ENCODE peak calls at places on chromosomes 4 and X, in six cellular contexts. M, U, A, X, O and L are unnamed samples.

GRCh38 chr4:183840311-183840710 is 64.8 kb upstream of the STOX2 start:
- DNase-seq in M (peak), U (peak), A (peak), X (peak), O (peak), L (peak)

GRCh38 chr4:110487873-110488272 is 11.9 kb downstream of the ENPEP start:
- DNase-seq in M (no peak), U (no peak), A (no peak), X (peak), O (no peak), L (no peak)

GRCh38 chr4:5700459-5700858 is 7.9 kb downstream of the EVC2 start:
- DNase-seq in M (no peak), U (no peak), A (no peak), X (no peak), O (no peak), L (no peak)

GRCh38 chrX:82362550-82362949 is 1145.5 kb upstream of the POU3F4 start:
- DNase-seq in M (no peak), U (no peak), A (no peak), X (no peak), O (no peak), L (no peak)

GRCh38 chr4:150230556-150230955 is 152.3 kb downstream of the DCLK2 start:
- DNase-seq in M (no peak), U (no peak), A (no peak), X (no peak), O (no peak), L (no peak)

GRCh38 chr4:24794111-24794860 is 1.1 kb upstream of the SOD3 start:
- DNase-seq in M (no peak), U (no peak), A (no peak), X (no peak), O (no peak), L (no peak)

GRCh38 chr4:46852839-46853238 is 56.2 kb downstream of the COX7B2 start:
- DNase-seq in M (no peak), U (no peak), A (no peak), X (no peak), O (no peak), L (no peak)

GRCh38 chrX:92270936-92271655 is 491.9 kb downstream of the PCDH11X start:
- DNase-seq in M (no peak), U (no peak), A (no peak), X (no peak), O (no peak), L (no peak)

GRCh38 chr4:183450108-183450507 is 5.7 kb downstream of the CDKN2AIP start:
- DNase-seq in M (no peak), U (no peak), A (no peak), X (no peak), O (no peak), L (no peak)

GRCh38 chr4:124526321-124526720 is 186.2 kb downstream of the ANKRD50 start:
- DNase-seq in M (no peak), U (no peak), A (no peak), X (no peak), O (no peak), L (no peak)

GRCh38 chr4:59247032-59247431 is 1953.1 kb upstream of the ADGRL3 start:
- DNase-seq in M (no peak), U (no peak), A (peak), X (peak), O (no peak), L (no peak)

GRCh38 chr4:10072420-10073017 is 44.1 kb downstream of the WDR1 start:
- DNase-seq in M (no peak), U (no peak), A (no peak), X (no peak), O (no peak), L (no peak)

GRCh38 chr4:139528377-139529005 is 27.5 kb downstream of the SETD7 start:
- DNase-seq in M (no peak), U (no peak), A (no peak), X (no peak), O (peak), L (no peak)

GRCh38 chr4:111959202-111959601 is 186.1 kb upstream of the FAM241A start:
- DNase-seq in M (peak), U (no peak), A (no peak), X (peak), O (no peak), L (no peak)

GRCh38 chr4:110198472-110199419 is at the start of gene ELOVL6:
- DNase-seq in M (peak), U (peak), A (peak), X (peak), O (peak), L (peak)

GRCh38 chr4:53591372-53591892 is at the start of gene LNX1:
- DNase-seq in M (no peak), U (peak), A (no peak), X (no peak), O (no peak), L (peak)

GRCh38 chr4:3334316-3334715 is 41.5 kb downstream of the RGS12 start:
- DNase-seq in M (no peak), U (no peak), A (no peak), X (no peak), O (no peak), L (no peak)

GRCh38 chr4:186587416-186588018 is 32.1 kb upstream of the MTNR1A start:
- DNase-seq in M (peak), U (peak), A (peak), X (peak), O (no peak), L (peak)

GRCh38 chr4:11105715-11106114 is 323.0 kb downstream of the HS3ST1 start:
- DNase-seq in M (no peak), U (no peak), A (no peak), X (no peak), O (no peak), L (no peak)

GRCh38 chrX:285076-285677 is 4.0 kb downstream of the PLCXD1 start:
- DNase-seq in M (no peak), U (no peak), A (no peak), X (no peak), O (no peak), L (no peak)

GRCh38 chr4:184408021-184408710 is 66.2 kb downstream of the IRF2 start:
- DNase-seq in M (no peak), U (no peak), A (no peak), X (no peak), O (no peak), L (no peak)

GRCh38 chr4:101400096-101400495 is 52.8 kb upstream of the PPP3CA start:
- DNase-seq in M (no peak), U (no peak), A (no peak), X (no peak), O (no peak), L (no peak)
- TF ChIP-seq RFX5 in M (no peak), U (no peak), A (no peak), X (no peak), O (no peak), L (no peak)

GRCh38 chr4:1055721-1056590 is 44.5 kb downstream of the FGFRL1 start:
- DNase-seq in M (no peak), U (peak), A (peak), X (no peak), O (no peak), L (no peak)

GRCh38 chr4:1051472-1051871 is 40.0 kb downstream of the FGFRL1 start:
- DNase-seq in M (no peak), U (no peak), A (no peak), X (no peak), O (no peak), L (no peak)

GRCh38 chr4:1050486-1051213 is 39.2 kb downstream of the FGFRL1 start:
- DNase-seq in M (no peak), U (no peak), A (peak), X (no peak), O (no peak), L (no peak)

GRCh38 chr4:1052231-1052671 is 40.8 kb downstream of the FGFRL1 start:
- DNase-seq in M (no peak), U (no peak), A (peak), X (no peak), O (no peak), L (no peak)

GRCh38 chr4:1053080-1053661 is 41.7 kb downstream of the FGFRL1 start:
- DNase-seq in M (no peak), U (no peak), A (peak), X (no peak), O (no peak), L (no peak)
- TF ChIP-seq EP300 in M (no peak), U (no peak), A (no peak), X (no peak), O (no peak), L (no peak)

GRCh38 chr4:81217794-81218193 is 2.8 kb upstream of the PRKG2 start:
- DNase-seq in M (no peak), U (no peak), A (no peak), X (no peak), O (no peak), L (no peak)

GRCh38 chr4:81215219-81215892 is at the start of gene PRKG2:
- DNase-seq in M (no peak), U (no peak), A (no peak), X (no peak), O (no peak), L (peak)

GRCh38 chr4:81214144-81214517 is 891 bp downstream of the PRKG2 start:
- DNase-seq in M (no peak), U (no peak), A (no peak), X (no peak), O (no peak), L (no peak)

GRCh38 chr4:81214518-81215218 is 354 bp downstream of the PRKG2 start:
- DNase-seq in M (peak), U (no peak), A (peak), X (no peak), O (no peak), L (no peak)

GRCh38 chr4:81215936-81216335 is 914 bp upstream of the PRKG2 start:
- DNase-seq in M (no peak), U (no peak), A (no peak), X (no peak), O (no peak), L (no peak)
- TF ChIP-seq CTCF in M (no peak), U (no peak), A (no peak), X (no peak), O (no peak), L (no peak)

GRCh38 chrX:20514358-20514757 is 247.6 kb upstream of the RPS6KA3 start:
- DNase-seq in M (peak), U (peak), A (no peak), X (peak), O (no peak), L (no peak)
- TF ChIP-seq RFX5 in M (no peak), U (no peak), A (no peak), X (no peak), O (no peak), L (no peak)

GRCh38 chr4:118282692-118283091 is 70.1 kb downstream of the PRSS12 start:
- DNase-seq in M (no peak), U (peak), A (no peak), X (peak), O (no peak), L (no peak)

GRCh38 chr4:118279920-118280432 is 72.8 kb downstream of the PRSS12 start:
- DNase-seq in M (no peak), U (peak), A (no peak), X (no peak), O (no peak), L (no peak)

GRCh38 chr4:118284169-118284568 is 68.6 kb downstream of the PRSS12 start:
- DNase-seq in M (no peak), U (peak), A (no peak), X (no peak), O (no peak), L (no peak)

GRCh38 chr4:118280501-118281218 is 72.1 kb downstream of the PRSS12 start:
- DNase-seq in M (peak), U (peak), A (peak), X (peak), O (peak), L (no peak)

DNA sequence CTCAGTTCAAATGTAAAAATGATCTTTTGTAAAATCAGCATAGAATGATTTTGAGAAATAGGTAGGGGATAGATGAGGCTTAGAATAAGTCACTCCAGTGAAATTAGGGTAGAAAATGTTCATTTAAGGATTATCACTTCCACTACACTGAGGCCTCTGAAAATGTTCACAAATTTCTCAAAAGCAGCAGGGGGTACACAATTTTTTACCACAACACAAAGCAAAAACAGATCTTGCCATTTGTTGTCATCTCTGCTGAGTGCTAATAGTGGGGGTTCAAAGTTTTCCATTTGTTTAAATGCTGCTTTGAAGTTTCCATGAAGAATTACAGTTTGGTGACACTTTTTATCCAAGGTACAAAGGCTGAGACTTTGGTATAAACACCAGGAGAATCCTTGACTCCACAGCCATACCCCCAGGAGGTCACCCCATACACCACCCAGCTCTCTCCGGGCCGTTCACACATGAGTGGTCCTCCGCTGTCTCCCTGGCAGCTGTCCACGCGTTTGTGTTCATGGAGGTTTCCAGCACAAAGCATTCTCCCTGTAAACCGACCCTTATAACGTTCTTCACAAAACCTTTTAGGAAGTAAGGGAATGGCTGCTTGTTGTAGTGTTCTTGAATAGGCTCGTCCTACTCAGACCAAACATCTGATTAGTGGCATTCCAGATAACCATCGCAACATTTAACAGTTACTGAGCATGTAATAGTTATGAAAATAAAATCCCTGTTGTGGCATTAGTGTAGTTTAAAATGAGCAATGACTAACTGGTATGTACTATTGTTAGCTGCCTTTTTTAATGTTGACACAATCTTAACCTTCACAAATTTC is 71.0 kb downstream of the PRSS12 start:
- DNase-seq in M (no peak), U (peak), A (no peak), X (peak), O (no peak), L (no peak)
- TF ChIP-seq EP300 in M (no peak), U (no peak), A (no peak), X (no peak), O (no peak), L (no peak)